ENCODE peak calls at places on chromosomes 4 and X, in ten cellular contexts. U is adrenal gland, J is IMR-90, X is uterus, F is AG04450, I is suprapubic skin, L is colonic mucosa, S is mammary epithelial cell, B is endothelial cell of umbilical vein, D is cardiac muscle cell. T is an unnamed sample.

GRCh38 chr4:188295899-188296298 is 156.7 kb downstream of the TRIML1 start:
- DNase-seq in U (no peak), J (peak; percentile 70), X (no peak), F (no peak), I (no peak), L (no peak), S (peak; percentile 36), B (no peak), D (peak; percentile 22), T (no peak)

GRCh38 chr4:86414686-86415085 is 54.8 kb upstream of the MAPK10 start:
- DNase-seq in U (no peak), J (no peak), X (no peak), F (no peak), I (no peak), L (no peak), S (no peak), B (no peak), D (no peak), T (no peak)

GRCh38 chr4:40055873-40056721 is 553 bp upstream of the N4BP2 start:
- DNase-seq in U (peak; percentile 64), J (peak; percentile 83), X (peak; percentile 68), F (peak; percentile 64), I (peak; percentile 83), L (peak; percentile 74), S (peak; percentile 70), B (peak; percentile 75), D (peak; percentile 95), T (peak; percentile 60)

GRCh38 chr4:76374744-76375143 is 46.2 kb downstream of the CCDC158 start:
- DNase-seq in U (no peak), J (no peak), X (no peak), F (no peak), I (no peak), L (no peak), S (no peak), B (peak; percentile 27), D (no peak), T (no peak)

GRCh38 chrX:149881081-149881711 is at the start of gene MAGEA8:
- DNase-seq in U (no peak), J (no peak), X (no peak), F (no peak), I (no peak), L (no peak), S (no peak), B (no peak), D (no peak), T (no peak)

GRCh38 chr4:146495277-146495676 is 26.5 kb downstream of the SLC10A7 start:
- DNase-seq in U (no peak), J (peak; percentile 46), X (no peak), F (no peak), I (no peak), L (no peak), S (peak; percentile 11), B (no peak), D (peak; percentile 40), T (no peak)

GRCh38 chrX:11438767-11439166 is 145.6 kb downstream of the AMELX start:
- DNase-seq in U (no peak), J (peak; percentile 68), X (no peak), F (no peak), I (no peak), L (no peak), S (no peak), B (no peak), D (peak; percentile 67), T (no peak)

GRCh38 chr4:108502366-108502765 is 118.0 kb upstream of the RPL34 start:
- DNase-seq in U (no peak), J (no peak), X (no peak), F (no peak), I (no peak), L (no peak), S (peak; percentile 76), B (no peak), D (no peak), T (no peak)

GRCh38 chr4:180665994-180666818 is 1577.0 kb upstream of the TENM3 start:
- DNase-seq in U (peak; percentile 36), J (peak; percentile 63), X (no peak), F (peak; percentile 10), I (no peak), L (peak; percentile 24), S (peak; percentile 51), B (no peak), D (peak; percentile 62), T (no peak)

GRCh38 chrX:108396188-108396885 is 41.9 kb downstream of the COL4A6 start:
- DNase-seq in U (no peak), J (peak; percentile 38), X (no peak), F (no peak), I (no peak), L (no peak), S (peak; percentile 92), B (peak; percentile 42), D (no peak), T (no peak)

GRCh38 chr4:7194251-7195137 is 2.2 kb downstream of the SORCS2 start:
- DNase-seq in U (no peak), J (no peak), X (no peak), F (no peak), I (peak; percentile 63), L (no peak), S (no peak), B (no peak), D (peak; percentile 34), T (peak; percentile 20)

GRCh38 chr4:13260513-13260912 is 223.6 kb downstream of the RAB28 start:
- DNase-seq in U (no peak), J (no peak), X (no peak), F (no peak), I (no peak), L (no peak), S (no peak), B (no peak), D (no peak), T (no peak)

GRCh38 chr4:96315815-96316214 is 475.9 kb downstream of the PDHA2 start:
- DNase-seq in U (no peak), J (no peak), X (no peak), F (no peak), I (no peak), L (no peak), S (peak; percentile 2), B (peak; percentile 14), D (peak; percentile 39), T (no peak)

GRCh38 chr4:140382732-140383131 is 9.3 kb downstream of the SCOC start:
- DNase-seq in U (no peak), J (no peak), X (no peak), F (no peak), I (no peak), L (no peak), S (no peak), B (no peak), D (no peak), T (no peak)

GRCh38 chr4:4519296-4519898 is 22.5 kb downstream of the STX18 start:
- DNase-seq in U (no peak), J (peak; percentile 33), X (no peak), F (no peak), I (no peak), L (no peak), S (peak; percentile 1), B (peak; percentile 42), D (peak; percentile 38), T (no peak)

GRCh38 chr4:180363817-180364216 is 1879.4 kb upstream of the TENM3 start:
- DNase-seq in U (no peak), J (no peak), X (no peak), F (no peak), I (no peak), L (no peak), S (peak; percentile 18), B (no peak), D (no peak), T (no peak)

GRCh38 chrX:49627030-49627777 is 28.4 kb downstream of the GAGE1 start:
- DNase-seq in U (peak; percentile 28), J (no peak), X (no peak), F (no peak), I (no peak), L (no peak), S (peak; percentile 1), B (no peak), D (peak; percentile 9), T (no peak)
- TF ChIP-seq CTCF in U (peak; percentile 34), J (no peak), X (no peak), F (no peak), I (no peak), L (no peak), S (no peak), B (no peak), D (peak; percentile 20), T (no peak)

GRCh38 chr4:102614801-102615200 is 113.6 kb downstream of the NFKB1 start:
- DNase-seq in U (no peak), J (no peak), X (no peak), F (no peak), I (no peak), L (no peak), S (no peak), B (no peak), D (no peak), T (no peak)
- H3K27ac ChIP-seq in U (no peak overlapping the region), J (no peak overlapping the region), X (no peak overlapping the region), F (no peak overlapping the region), I (no peak overlapping the region), L (no peak overlapping the region), S (no peak overlapping the region), B (peak overlapping the region; percentile 50), D (no peak overlapping the region), T (no peak overlapping the region)

DNA sequence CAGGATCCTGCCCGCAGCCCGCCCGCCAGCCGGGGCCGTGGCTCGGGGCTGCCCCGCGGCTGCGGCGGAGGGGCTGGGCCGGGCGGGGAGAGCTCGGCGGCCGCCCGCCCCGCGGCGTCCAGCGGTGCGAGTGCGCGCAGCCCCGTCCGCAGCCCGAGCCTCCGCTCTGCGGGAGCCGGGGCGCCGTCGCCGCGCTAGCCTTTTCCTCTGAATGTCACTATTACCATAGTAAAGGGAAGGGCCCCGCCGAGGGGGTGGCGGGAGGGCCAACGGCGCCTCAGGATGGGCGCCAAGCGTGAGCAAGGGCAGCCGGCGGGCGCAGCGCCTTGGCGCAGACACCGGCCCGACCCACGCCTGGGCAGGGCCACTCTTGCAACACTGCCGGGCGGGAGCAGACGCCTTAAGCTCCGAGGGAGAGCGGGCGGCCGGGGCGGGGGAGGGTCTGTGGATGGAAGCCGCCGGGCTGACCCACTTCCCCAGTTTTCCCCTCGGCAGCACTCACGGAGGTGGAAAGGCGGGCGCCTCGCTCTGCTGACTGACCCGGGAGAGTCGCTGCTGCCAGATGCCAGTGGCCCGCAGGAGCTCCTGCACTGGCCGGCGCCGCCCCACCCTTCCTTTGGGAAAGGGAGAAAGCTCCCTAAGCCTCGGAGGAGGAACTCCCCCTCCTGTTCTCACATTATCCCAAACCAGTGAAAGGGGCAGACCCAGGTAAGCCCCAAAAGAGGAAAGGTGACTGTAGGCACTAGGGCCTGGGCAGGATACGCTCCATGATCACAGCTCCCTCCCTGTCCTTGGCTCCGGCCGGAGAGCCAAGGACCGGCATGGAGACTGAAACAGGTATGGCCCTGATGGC is 329.4 kb downstream of the HNRNPD start:
- DNase-seq in U (peak; percentile 61), J (peak; percentile 0), X (peak; percentile 12), F (no peak), I (peak; percentile 65), L (peak; percentile 40), S (peak; percentile 77), B (no peak), D (peak; percentile 84), T (peak; percentile 76)
- H3K4me3 ChIP-seq in U (peak overlapping the region; percentile 59), J (peak overlapping the region; percentile 28), X (peak overlapping the region; percentile 24), F (peak overlapping the region; percentile 25), I (peak overlapping the region; percentile 67), L (peak overlapping the region; percentile 37), S (peak overlapping the region; percentile 65), B (no peak overlapping the region), D (peak overlapping the region; percentile 49), T (peak overlapping the region; percentile 49)

DNA sequence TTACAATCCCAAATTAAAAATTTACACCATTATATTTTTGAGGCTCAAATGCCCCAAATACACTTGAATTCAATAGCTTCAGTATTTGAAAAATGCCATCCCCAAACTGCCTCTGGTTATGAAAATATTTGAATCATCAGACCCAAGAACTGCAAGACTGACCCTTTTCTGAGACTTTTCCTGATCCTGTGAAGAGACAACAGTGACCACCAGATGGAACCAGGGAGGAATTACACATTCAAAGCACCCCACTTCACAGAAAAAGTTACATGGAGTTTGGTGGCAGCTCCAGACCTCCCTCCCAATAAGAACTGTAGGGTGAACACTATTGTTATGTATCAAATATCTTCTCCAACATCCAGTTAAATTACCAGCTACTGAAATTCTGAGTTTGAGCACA is 44.0 kb upstream of the SCD5 start:
- DNase-seq in U (no peak), J (peak; percentile 28), X (no peak), F (no peak), I (no peak), L (no peak), S (no peak), B (peak; percentile 36), D (peak; percentile 28), T (no peak)
- TF ChIP-seq CTCF in U (no peak), J (peak; percentile 37), X (no peak), F (peak; percentile 50), I (peak; percentile 14), L (no peak), S (peak; percentile 30), B (peak; percentile 11), D (peak; percentile 41), T (no peak)

T was measured in tibial artery.